ENCODE peak calls at places on chromosomes 12 and 14, in four cellular contexts. F is transverse colon, Z is heart right ventricle, V is mesendoderm. N is an unnamed sample.

GRCh38 chr14:47346849-47347248 is 328.6 kb downstream of the MDGA2 start:
- DNase-seq in V (no peak), F (no peak), Z (no peak), N (no peak)

GRCh38 chr14:103871596-103872480 is 24.5 kb upstream of the PPP1R13B start:
- DNase-seq in Z (peak; percentile 76), V (peak; percentile 64), F (peak; percentile 89), N (no peak)

GRCh38 chr12:14860490-14860889 is 17.2 kb upstream of the ART4 start:
- DNase-seq in Z (no peak), F (no peak), V (no peak), N (no peak)

GRCh38 chr12:8493084-8493483 is 20.2 kb upstream of the CLEC4D start:
- DNase-seq in F (no peak), Z (peak; percentile 17), V (no peak), N (no peak)

GRCh38 chr12:122848471-122849351 is 13.5 kb downstream of the HIP1R start:
- DNase-seq in F (no peak), V (no peak), Z (no peak), N (no peak)

GRCh38 chr12:39372929-39373328 is 70.0 kb downstream of the KIF21A start:
- DNase-seq in V (no peak), F (no peak), Z (no peak), N (no peak)

GRCh38 chr14:30450620-30451019 is 108.3 kb upstream of the G2E3 start:
- DNase-seq in F (no peak), V (no peak), Z (no peak), N (no peak)

GRCh38 chr12:88985631-88986030 is 366.7 kb downstream of the DUSP6 start:
- DNase-seq in Z (no peak), V (peak; percentile 19), F (no peak), N (no peak)

GRCh38 chr14:102507891-102508312 is 1.7 kb downstream of the ANKRD9 start:
- DNase-seq in V (no peak), Z (no peak), F (no peak), N (no peak)

GRCh38 chr12:49055978-49056754 is 4.4 kb downstream of the KMT2D start:
- DNase-seq in F (peak; percentile 68), Z (peak; percentile 72), V (peak; percentile 88), N (no peak)

GRCh38 chr12:65788912-65789311 is 35.4 kb upstream of the HMGA2 start:
- DNase-seq in Z (no peak), F (no peak), V (no peak), N (no peak)

GRCh38 chr12:68609955-68610434 is 704 bp upstream of the RAP1B start:
- DNase-seq in F (no peak), V (no peak), Z (peak; percentile 24), N (no peak)

GRCh38 chr14:74698894-74699293 is 14.0 kb downstream of the AREL1 start:
- DNase-seq in Z (no peak), V (no peak), F (no peak), N (no peak)

GRCh38 chr12:65302891-65303290 is 24.4 kb downstream of the MSRB3 start:
- DNase-seq in V (no peak), Z (no peak), F (no peak), N (no peak)

GRCh38 chr12:39824505-39825198 is 205.0 kb upstream of the ABCD2 start:
- DNase-seq in V (peak; percentile 56), F (no peak), Z (no peak), N (no peak)

GRCh38 chr12:98399532-98399931 is 115.9 kb upstream of the TMPO start:
- DNase-seq in V (peak; percentile 91), Z (no peak), F (no peak), N (no peak)

GRCh38 chr12:21330682-21331253 is 3.9 kb downstream of the SLCO1A2 start:
- DNase-seq in V (peak; percentile 68), Z (no peak), F (no peak), N (no peak)

GRCh38 chr14:77186911-77187648 is 5.5 kb downstream of the TMEM63C start:
- DNase-seq in Z (no peak), F (peak; percentile 16), V (peak; percentile 71), N (no peak)

GRCh38 chr14:67943947-67944346 is 124.4 kb downstream of the RAD51B start:
- DNase-seq in V (peak; percentile 87), Z (peak; percentile 86), F (peak; percentile 75), N (peak; percentile 86)

GRCh38 chr12:8037046-8037663 is 4.6 kb downstream of the FOXJ2 start:
- DNase-seq in Z (no peak), V (no peak), F (no peak), N (no peak)

GRCh38 chr12:55019784-55020183 is at the start of gene NEUROD4:
- DNase-seq in V (peak; percentile 97), F (no peak), Z (peak; percentile 27), N (no peak)

GRCh38 chr12:122981036-122981471 is 573 bp downstream of the ARL6IP4 start:
- DNase-seq in V (peak; percentile 50), Z (no peak), F (no peak), N (no peak)

GRCh38 chr12:117807946-117808345 is 160.8 kb downstream of the KSR2 start:
- DNase-seq in Z (no peak), V (no peak), F (no peak), N (no peak)

GRCh38 chr12:59699408-59700144 is 103.7 kb downstream of the SLC16A7 start:
- DNase-seq in F (no peak), Z (no peak), V (no peak), N (no peak)

GRCh38 chr14:38116895-38117294 is 90.8 kb upstream of the SSTR1 start:
- DNase-seq in Z (no peak), F (no peak), V (no peak), N (no peak)

GRCh38 chr14:60723218-60724079 is 702 bp downstream of the SIX4 start:
- DNase-seq in F (peak; percentile 21), V (peak; percentile 81), Z (peak; percentile 20), N (peak; percentile 64)

GRCh38 chr12:82688035-82688501 is 1.4 kb downstream of the TMTC2 start:
- DNase-seq in F (no peak), Z (no peak), V (no peak), N (no peak)

GRCh38 chr12:98669751-98670150 is 24.7 kb downstream of the APAF1 start:
- DNase-seq in F (no peak), V (no peak), Z (no peak), N (no peak)

GRCh38 chr12:48810817-48811453 is 7.4 kb upstream of the CACNB3 start:
- DNase-seq in V (peak; percentile 60), Z (no peak), F (no peak), N (no peak)

GRCh38 chr12:19988457-19988856 is 379.9 kb upstream of the PDE3A start:
- DNase-seq in Z (no peak), F (no peak), V (no peak), N (no peak)

GRCh38 chr14:28609228-28609828 is 157.3 kb upstream of the FOXG1 start:
- DNase-seq in Z (peak; percentile 3), V (peak; percentile 66), F (peak; percentile 35), N (no peak)

GRCh38 chr14:92649934-92650545 is 98.4 kb downstream of the LGMN start:
- DNase-seq in V (no peak), Z (no peak), F (peak; percentile 71), N (no peak)

GRCh38 chr12:63266988-63267387 is 116.0 kb upstream of the AVPR1A start:
- DNase-seq in Z (no peak), F (no peak), V (no peak), N (no peak)

GRCh38 chr12:66921151-66921550 is 242.3 kb upstream of the GRIP1 start:
- DNase-seq in F (no peak), V (no peak), Z (no peak), N (no peak)

GRCh38 chr12:6644257-6644596 is 3.0 kb downstream of the ACRBP start:
- DNase-seq in F (no peak), V (no peak), Z (no peak), N (no peak)

GRCh38 chr12:52452101-52452500 is at the start of gene KRT6B:
- DNase-seq in Z (no peak), V (no peak), F (no peak), N (no peak)

GRCh38 chr14:36905272-36906046 is 243.8 kb downstream of the PAX9 start:
- DNase-seq in F (no peak), Z (no peak), V (no peak), N (no peak)

GRCh38 chr14:101377069-101377468 is 184.2 kb upstream of the DIO3 start:
- DNase-seq in Z (no peak), V (no peak), F (no peak), N (no peak)

GRCh38 chr14:27148143-27148542 is 550.3 kb upstream of the NOVA1 start:
- DNase-seq in Z (no peak), F (no peak), V (no peak), N (no peak)

GRCh38 chr12:51949342-51950030 is 2.0 kb upstream of the ACVR1B start:
- DNase-seq in Z (no peak), V (no peak), F (no peak), N (no peak)

GRCh38 chr14:54564799-54565235 is 2.1 kb upstream of the SAMD4A start:
- DNase-seq in Z (no peak), F (no peak), V (no peak), N (no peak)
- H3K27ac ChIP-seq in Z (peak overlapping the region; percentile 98), F (peak overlapping the region; percentile 98), V (no peak overlapping the region), N (peak overlapping the region; percentile 97)

GRCh38 chr12:3456809-3457208 is 34.2 kb upstream of the PRMT8 start:
- DNase-seq in Z (no peak), F (no peak), V (peak; percentile 84), N (no peak)
- H3K4me1 ChIP-seq in Z (no peaks in the 10 kb centered on the region), F (no peaks in the 10 kb centered on the region), V (peaks cover 3% of the 10 kb centered on the region), N (peaks cover 10% of the 10 kb centered on the region)

GRCh38 chr12:113568021-113568420 is 96.3 kb upstream of the LHX5 start:
- DNase-seq in Z (no peak), V (no peak), F (no peak), N (no peak)
- H3K27ac ChIP-seq in Z (no peak overlapping the region), V (no peak overlapping the region), F (no peak overlapping the region), N (no peak overlapping the region)

GRCh38 chr14:71358209-71358931 is 451.1 kb downstream of the PCNX1 start:
- DNase-seq in V (no peak), Z (no peak), F (no peak), N (no peak)
- H3K4me1 ChIP-seq in V (peaks cover 4% of the 10 kb centered on the region), Z (peaks cover 11% of the 10 kb centered on the region), F (peaks cover 4% of the 10 kb centered on the region), N (peaks cover 33% of the 10 kb centered on the region)

GRCh38 chr12:97142737-97143450 is 235.8 kb downstream of the NEDD1 start:
- DNase-seq in F (no peak), Z (peak; percentile 5), V (no peak), N (no peak)
- H3K27ac ChIP-seq in F (no peak overlapping the region), Z (no peak overlapping the region), V (no peak overlapping the region), N (no peak overlapping the region)

GRCh38 chr12:212383-212798 is 1.6 kb downstream of the SLC6A12 start:
- DNase-seq in Z (no peak), F (no peak), V (no peak), N (no peak)
- H3K4me1 ChIP-seq in Z (no peaks in the 10 kb centered on the region), F (peaks cover 13% of the 10 kb centered on the region), V (peaks cover 3% of the 10 kb centered on the region), N (peaks cover 13% of the 10 kb centered on the region)